ENCODE peak calls at places on chromosomes 11 and 22, in four cellular contexts. I is A549, H is tibial nerve, W is body of pancreas. C is an unnamed sample.

GRCh38 chr22:26499188-26499703 is 13.0 kb downstream of the TFIP11 start:
- DNase-seq in I (no peak), H (no peak), W (no peak), C (no peak)

GRCh38 chr22:48301908-48302307 is 1525.8 kb downstream of the BRD1 start:
- DNase-seq in I (no peak), H (no peak), W (no peak), C (no peak)

GRCh38 chr22:25363474-25363873 is 144.0 kb downstream of the CRYBB2 start:
- DNase-seq in I (no peak), H (peak; percentile 3), W (no peak), C (no peak)

GRCh38 chr11:85759915-85760314 is 51.0 kb downstream of the SYTL2 start:
- DNase-seq in I (peak; percentile 61), H (no peak), W (no peak), C (no peak)

GRCh38 chr11:68020575-68020974 is 9.9 kb upstream of the NDUFS8 start:
- DNase-seq in I (peak; percentile 83), H (no peak), W (no peak), C (no peak)

GRCh38 chr11:128501576-128502549 is 85.5 kb downstream of the ETS1 start:
- DNase-seq in I (no peak), H (no peak), W (peak; percentile 68), C (no peak)

GRCh38 chr11:102323542-102324261 is 6.4 kb downstream of the BIRC3 start:
- DNase-seq in I (no peak), H (no peak), W (no peak), C (no peak)

GRCh38 chr11:134557571-134558257 is 145.7 kb upstream of the B3GAT1 start:
- DNase-seq in I (no peak), H (no peak), W (no peak), C (no peak)

GRCh38 chr11:75079546-75079945 is 17.1 kb downstream of the OR2AT4 start:
- DNase-seq in I (no peak), H (no peak), W (no peak), C (no peak)

GRCh38 chr11:71086687-71087258 is 165.6 kb downstream of the SHANK2 start:
- DNase-seq in I (peak; percentile 47), H (no peak), W (peak; percentile 61), C (no peak)

GRCh38 chr22:46390652-46391301 is 55.3 kb downstream of the TRMU start:
- DNase-seq in I (no peak), H (peak; percentile 39), W (peak; percentile 93), C (peak; percentile 29)

GRCh38 chr11:74019860-74020259 is 11.0 kb upstream of the UCP3 start:
- DNase-seq in I (no peak), H (no peak), W (no peak), C (no peak)

GRCh38 chr11:34552270-34552669 is 38.7 kb upstream of the ELF5 start:
- DNase-seq in I (no peak), H (no peak), W (no peak), C (no peak)

GRCh38 chr11:57260937-57261783 is 24.1 kb upstream of the APLNR start:
- DNase-seq in I (no peak), H (no peak), W (no peak), C (no peak)

GRCh38 chr11:14858404-14858803 is 33.6 kb downstream of the CYP2R1 start:
- DNase-seq in I (no peak), H (no peak), W (no peak), C (no peak)

GRCh38 chr11:66936326-66936725 is 21.9 kb downstream of the PC start:
- DNase-seq in I (peak; percentile 57), H (no peak), W (no peak), C (no peak)

GRCh38 chr11:117583063-117583801 is 213.8 kb downstream of the DSCAML1 start:
- DNase-seq in I (no peak), H (no peak), W (no peak), C (no peak)

GRCh38 chr22:23762866-23763578 is at the start of gene C22orf15:
- DNase-seq in I (no peak), H (no peak), W (no peak), C (no peak)

GRCh38 chr11:119094816-119095065 is 6.9 kb downstream of the DPAGT1 start:
- DNase-seq in I (no peak), H (peak; percentile 75), W (peak; percentile 92), C (peak; percentile 83)

GRCh38 chr11:118289411-118289810 is 15.1 kb upstream of the CD3E start:
- DNase-seq in I (no peak), H (no peak), W (no peak), C (no peak)

GRCh38 chr11:122391049-122391448 is 264.5 kb upstream of the UBASH3B start:
- DNase-seq in I (no peak), H (no peak), W (no peak), C (no peak)

GRCh38 chr11:130827697-130828377 is 88.4 kb downstream of the SNX19 start:
- DNase-seq in I (peak; percentile 80), H (peak; percentile 38), W (peak; percentile 53), C (peak; percentile 34)

GRCh38 chr11:1234771-1235614 is 12.1 kb downstream of the MUC5B start:
- DNase-seq in I (no peak), H (no peak), W (peak; percentile 3), C (no peak)
- H3K27ac ChIP-seq in I (no peak overlapping the region), H (no peak overlapping the region), W (no peak overlapping the region), C (no peak overlapping the region)

GRCh38 chr11:2942872-2943710 is 13.9 kb upstream of the PHLDA2 start:
- DNase-seq in I (no peak), H (no peak), W (no peak), C (peak; percentile 13)
- TF ChIP-seq POLR2A in I (no peak), H (no peak), W (no peak), C (no peak)

DNA sequence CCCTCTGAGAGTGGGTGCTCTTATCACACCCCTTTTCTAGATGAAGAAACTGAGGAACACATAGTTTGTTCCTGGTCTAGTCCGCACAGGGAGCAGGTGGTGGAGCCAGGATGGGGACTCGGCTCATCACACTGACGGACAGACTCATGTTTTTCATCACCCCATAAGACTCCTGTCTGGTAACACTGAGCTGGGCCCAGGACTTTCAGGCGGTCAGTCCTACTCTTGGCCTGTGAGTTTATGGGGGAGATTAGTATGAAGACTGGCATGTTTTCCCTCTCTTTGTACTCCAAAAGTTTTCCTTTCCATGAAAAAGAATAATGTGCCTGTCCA is 160.8 kb downstream of the LDLRAD3 start:
- DNase-seq in I (no peak), H (no peak), W (no peak), C (peak; percentile 58)
- H3K27ac ChIP-seq in I (no peak overlapping the region), H (no peak overlapping the region), W (peak overlapping the region; percentile 39), C (peak overlapping the region; percentile 62)

GRCh38 chr11:47399860-47400812 is 8.3 kb upstream of the SLC39A13 start:
- DNase-seq in I (no peak), H (no peak), W (peak; percentile 52), C (no peak)
- TF ChIP-seq POLR2A in I (no peak), H (no peak), W (peak; percentile 60), C (no peak)

GRCh38 chr11:65482306-65482850 is 16.5 kb upstream of the MALAT1 start:
- DNase-seq in I (no peak), H (no peak), W (no peak), C (no peak)
- H3K27ac ChIP-seq in I (peak overlapping the region; percentile 93), H (no peak overlapping the region), W (no peak overlapping the region), C (peak overlapping the region; percentile 98)

GRCh38 chr11:839875-840617 is 2.3 kb downstream of the POLR2L start:
- DNase-seq in I (peak; percentile 67), H (no peak), W (no peak), C (no peak)

GRCh38 chr11:841981-842369 is 354 bp downstream of the POLR2L start:
- DNase-seq in I (no peak), H (no peak), W (no peak), C (no peak)

GRCh38 chr11:843086-843704 is 543 bp downstream of the TSPAN4 start:
- DNase-seq in I (no peak), H (no peak), W (no peak), C (peak; percentile 43)

GRCh38 chr11:843818-844692 is 1.4 kb downstream of the TSPAN4 start:
- DNase-seq in I (peak; percentile 96), H (peak; percentile 92), W (peak; percentile 79), C (peak; percentile 90)

GRCh38 chr11:842370-843002 is at the start of the genes POLR2L and TSPAN4:
- DNase-seq in I (peak; percentile 94), H (peak; percentile 77), W (peak; percentile 90), C (peak; percentile 90)
- TF ChIP-seq POLR2A in I (peak; percentile 98), H (peak; percentile 49), W (peak; percentile 94), C (peak; percentile 86)

DNA sequence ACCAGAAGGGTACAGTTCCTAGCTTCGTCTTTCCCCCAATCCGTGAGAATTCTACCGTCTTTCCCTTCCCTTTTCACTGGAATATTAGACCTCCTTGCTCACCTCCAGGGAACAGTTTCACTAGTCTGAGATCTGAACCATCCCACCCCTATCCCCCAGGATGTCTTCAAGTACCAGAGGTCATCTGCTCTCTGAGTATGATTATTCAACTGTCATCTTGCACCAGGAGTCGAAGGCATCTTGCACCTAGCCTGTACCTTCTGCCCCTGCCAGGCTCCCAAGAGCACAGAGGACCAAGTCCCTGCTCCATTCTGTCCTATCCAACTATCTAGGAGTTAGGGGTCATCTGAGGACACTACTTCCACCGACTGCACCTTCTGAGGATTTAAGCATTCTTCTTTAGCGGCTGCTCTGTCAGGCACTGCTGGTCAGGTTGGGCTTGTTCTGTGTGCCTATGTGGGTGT is 804 bp downstream of the ACER3 start:
- DNase-seq in I (no peak), H (no peak), W (no peak), C (no peak)
- H3K27ac ChIP-seq in I (peak overlapping the region; percentile 88), H (peak overlapping the region; percentile 91), W (peak overlapping the region; percentile 89), C (peak overlapping the region; percentile 86)

DNA sequence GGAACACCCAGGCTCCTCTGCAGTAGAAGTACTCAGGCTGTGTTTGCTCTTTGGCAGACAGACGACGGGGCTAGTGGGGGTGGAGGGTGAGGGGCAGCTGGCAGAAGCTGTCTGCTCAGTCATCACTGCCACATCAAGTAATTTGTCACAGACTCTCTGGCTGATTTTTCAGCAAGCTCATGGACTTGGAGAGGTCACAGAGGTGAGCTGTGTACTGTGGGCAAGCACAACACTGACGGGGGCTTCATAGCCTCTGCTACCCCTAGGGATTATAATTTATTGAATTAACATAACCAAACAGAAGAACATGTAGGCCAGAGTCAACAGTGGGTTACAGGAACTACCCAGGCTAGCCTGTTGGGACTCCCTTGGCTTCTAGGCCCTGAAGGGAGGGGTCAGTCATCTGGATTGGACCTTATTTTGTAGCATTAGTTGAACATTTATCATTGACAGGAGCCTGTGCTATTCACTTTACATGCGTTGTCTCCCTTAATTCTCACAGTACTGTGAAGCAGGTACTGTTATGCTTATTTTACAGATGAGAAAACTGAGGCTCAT is 56.9 kb downstream of the KREMEN1 start:
- DNase-seq in I (no peak), H (no peak), W (no peak), C (no peak)
- TF ChIP-seq POLR2A in I (no peak), H (no peak), W (no peak), C (no peak)